ENCODE peak calls at places on chromosomes 11 and 22, in five cellular contexts. One of them, this sample, is unnamed. For H3K9me3, the result is how much of the 10 kb centered on the place peaks cover.

GRCh38 chr11:63417174-63417852 is 47.7 kb downstream of the SLC22A9 start:
- ATAC-seq in Panc1: no peak
- ATAC-seq in HepG2: peak
- ATAC-seq in HCT116: no peak
- ATAC-seq in upper lobe of left lung: no peak
- ATAC-seq in this sample: no peak

GRCh38 chr11:2445948-2446551 is 1.2 kb downstream of the KCNQ1 start:
- ATAC-seq in Panc1: peak
- ATAC-seq in HCT116: no peak
- ATAC-seq in HepG2: no peak
- ATAC-seq in upper lobe of left lung: peak
- ATAC-seq in this sample: no peak

GRCh38 chr11:15969701-15970329 is 386.5 kb downstream of the SOX6 start:
- ATAC-seq in upper lobe of left lung: peak
- ATAC-seq in HepG2: no peak
- ATAC-seq in HCT116: no peak
- ATAC-seq in Panc1: no peak
- ATAC-seq in this sample: peak

GRCh38 chr11:65133724-65134123 is 595 bp downstream of the SYVN1 start:
- ATAC-seq in HepG2: no peak
- ATAC-seq in Panc1: no peak
- ATAC-seq in upper lobe of left lung: peak
- ATAC-seq in HCT116: no peak
- ATAC-seq in this sample: no peak

GRCh38 chr11:118752654-118753053 is 38.3 kb downstream of the DDX6 start:
- ATAC-seq in Panc1: no peak
- ATAC-seq in HepG2: no peak
- ATAC-seq in HCT116: no peak
- ATAC-seq in upper lobe of left lung: no peak
- ATAC-seq in this sample: no peak

GRCh38 chr22:37907036-37907954 is 1.2 kb downstream of the MICALL1 start:
- ATAC-seq in Panc1: no peak
- ATAC-seq in HepG2: peak
- ATAC-seq in HCT116: no peak
- ATAC-seq in upper lobe of left lung: no peak
- ATAC-seq in this sample: no peak

GRCh38 chr11:95364324-95365295 is 133.6 kb upstream of the SESN3 start:
- ATAC-seq in HepG2: peak
- ATAC-seq in HCT116: no peak
- ATAC-seq in Panc1: no peak
- ATAC-seq in upper lobe of left lung: no peak
- ATAC-seq in this sample: no peak

GRCh38 chr22:29765905-29766631 is 739 bp downstream of the ZMAT5 start:
- ATAC-seq in HCT116: peak
- ATAC-seq in HepG2: peak
- ATAC-seq in upper lobe of left lung: peak
- ATAC-seq in Panc1: peak
- ATAC-seq in this sample: no peak

GRCh38 chr11:3942160-3942955 is 86.9 kb downstream of the STIM1 start:
- ATAC-seq in HepG2: peak
- ATAC-seq in HCT116: no peak
- ATAC-seq in Panc1: no peak
- ATAC-seq in upper lobe of left lung: no peak
- ATAC-seq in this sample: no peak

GRCh38 chr22:23828800-23829680 is 9.8 kb downstream of the DERL3 start:
- ATAC-seq in HCT116: no peak
- ATAC-seq in Panc1: no peak
- ATAC-seq in HepG2: no peak
- ATAC-seq in upper lobe of left lung: no peak
- ATAC-seq in this sample: peak

GRCh38 chr22:39332441-39333064 is 13.1 kb upstream of the RPL3 start:
- ATAC-seq in Panc1: no peak
- ATAC-seq in HCT116: no peak
- ATAC-seq in HepG2: peak
- ATAC-seq in upper lobe of left lung: no peak
- ATAC-seq in this sample: no peak

GRCh38 chr22:28958611-28959010 is 75.2 kb downstream of the ZNRF3 start:
- ATAC-seq in upper lobe of left lung: peak
- ATAC-seq in HepG2: no peak
- ATAC-seq in Panc1: no peak
- ATAC-seq in HCT116: no peak
- ATAC-seq in this sample: peak

GRCh38 chr11:95661159-95661558 is 128.4 kb downstream of the FAM76B start:
- ATAC-seq in upper lobe of left lung: no peak
- ATAC-seq in HepG2: no peak
- ATAC-seq in HCT116: no peak
- ATAC-seq in Panc1: no peak
- ATAC-seq in this sample: no peak

GRCh38 chr22:31262369-31263133 is 29.7 kb downstream of the PIK3IP1 start:
- ATAC-seq in HepG2: no peak
- ATAC-seq in upper lobe of left lung: no peak
- ATAC-seq in Panc1: no peak
- ATAC-seq in HCT116: no peak
- ATAC-seq in this sample: no peak

GRCh38 chr11:8732748-8733241 is 50.2 kb downstream of the RPL27A start:
- ATAC-seq in Panc1: peak
- ATAC-seq in HepG2: no peak
- ATAC-seq in upper lobe of left lung: peak
- ATAC-seq in HCT116: peak
- ATAC-seq in this sample: peak

GRCh38 chr11:102664001-102664752 is 39.0 kb upstream of the MMP20 start:
- ATAC-seq in Panc1: no peak
- ATAC-seq in upper lobe of left lung: no peak
- ATAC-seq in HCT116: peak
- ATAC-seq in HepG2: peak
- ATAC-seq in this sample: no peak

GRCh38 chr22:47337161-47337621 is 574.7 kb downstream of the TBC1D22A start:
- ATAC-seq in upper lobe of left lung: peak
- ATAC-seq in HepG2: peak
- ATAC-seq in Panc1: peak
- ATAC-seq in HCT116: peak
- ATAC-seq in this sample: no peak

GRCh38 chr22:42803454-42803853 is 53.6 kb downstream of the ARFGAP3 start:
- ATAC-seq in Panc1: no peak
- ATAC-seq in HepG2: no peak
- ATAC-seq in HCT116: no peak
- ATAC-seq in upper lobe of left lung: peak
- ATAC-seq in this sample: no peak

GRCh38 chr22:31662668-31663037 is 638 bp upstream of the PISD start:
- ATAC-seq in upper lobe of left lung: no peak
- ATAC-seq in HCT116: no peak
- ATAC-seq in Panc1: no peak
- ATAC-seq in HepG2: no peak
- ATAC-seq in this sample: no peak

GRCh38 chr22:18029686-18030267 is 5.4 kb upstream of the MICAL3 start:
- ATAC-seq in HCT116: no peak
- ATAC-seq in HepG2: no peak
- ATAC-seq in Panc1: no peak
- ATAC-seq in upper lobe of left lung: no peak
- ATAC-seq in this sample: no peak

GRCh38 chr11:9765320-9766101 is 101.6 kb downstream of the SWAP70 start:
- ATAC-seq in HCT116: no peak
- ATAC-seq in upper lobe of left lung: peak
- ATAC-seq in Panc1: peak
- ATAC-seq in HepG2: peak
- ATAC-seq in this sample: peak

GRCh38 chr22:25160120-25160996 is 39.3 kb upstream of the CRYBB3 start:
- ATAC-seq in Panc1: no peak
- ATAC-seq in HCT116: no peak
- ATAC-seq in upper lobe of left lung: no peak
- ATAC-seq in HepG2: no peak
- ATAC-seq in this sample: no peak
- H3K9me3 ChIP-seq in Panc1: under half
- H3K9me3 ChIP-seq in HCT116: under half
- H3K9me3 ChIP-seq in upper lobe of left lung: under half
- H3K9me3 ChIP-seq in HepG2: under half
- H3K9me3 ChIP-seq in this sample: under half

GRCh38 chr11:22190827-22191463 is 1.9 kb upstream of the ANO5 start:
- ATAC-seq in HepG2: no peak
- ATAC-seq in Panc1: no peak
- ATAC-seq in upper lobe of left lung: no peak
- ATAC-seq in HCT116: no peak
- ATAC-seq in this sample: no peak

GRCh38 chr11:22193348-22194051 is 615 bp downstream of the ANO5 start:
- ATAC-seq in Panc1: peak
- ATAC-seq in HCT116: peak
- ATAC-seq in upper lobe of left lung: peak
- ATAC-seq in HepG2: peak
- ATAC-seq in this sample: peak

GRCh38 chr11:22192289-22192641 is 620 bp upstream of the ANO5 start:
- ATAC-seq in Panc1: peak
- ATAC-seq in upper lobe of left lung: peak
- ATAC-seq in HCT116: peak
- ATAC-seq in HepG2: peak
- ATAC-seq in this sample: peak

GRCh38 chr11:22194907-22195306 is 2.0 kb downstream of the ANO5 start:
- ATAC-seq in HepG2: no peak
- ATAC-seq in upper lobe of left lung: no peak
- ATAC-seq in HCT116: no peak
- ATAC-seq in Panc1: no peak
- ATAC-seq in this sample: no peak

DNA sequence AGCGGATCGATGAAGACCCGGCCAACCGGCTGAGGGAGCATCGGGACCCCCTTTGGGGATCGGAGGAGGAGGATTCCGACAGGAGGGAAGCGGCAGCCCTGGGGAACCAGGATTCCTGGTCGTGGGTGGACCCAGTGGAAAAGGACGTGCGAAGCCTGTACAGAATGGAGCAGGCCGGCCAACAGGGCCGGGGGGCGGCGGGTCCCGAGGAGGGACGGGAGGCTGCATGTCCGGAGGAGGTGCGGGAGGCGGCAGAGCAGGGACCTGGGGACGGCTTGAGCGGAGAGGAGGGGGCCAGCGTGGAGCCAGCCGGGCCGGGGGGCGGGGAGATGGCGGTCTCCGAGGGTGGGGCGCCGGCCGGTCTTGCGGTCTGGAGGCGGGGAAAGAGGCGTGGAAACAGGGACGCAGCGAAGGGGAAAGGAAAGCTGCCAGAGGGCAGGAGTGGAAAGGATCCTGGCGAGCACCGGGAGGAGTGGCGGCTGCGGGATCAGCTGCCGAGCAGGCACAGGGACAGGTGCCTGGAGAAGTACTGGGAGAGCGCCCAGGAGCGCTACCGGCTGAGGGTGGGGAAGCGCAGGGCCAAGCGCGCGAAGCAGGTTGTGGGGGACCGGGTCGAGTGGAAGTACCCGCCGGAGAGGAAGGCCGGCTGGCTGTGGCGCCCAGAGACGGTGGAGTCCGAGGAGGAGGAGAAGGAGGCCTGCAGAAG is at the start of gene ANO5:
- ATAC-seq in upper lobe of left lung: peak
- ATAC-seq in Panc1: peak
- ATAC-seq in HepG2: peak
- ATAC-seq in HCT116: peak
- ATAC-seq in this sample: peak
- TF ChIP-seq POLR2AphosphoS5 in upper lobe of left lung: peak
- TF ChIP-seq POLR2AphosphoS5 in Panc1: no peak
- TF ChIP-seq POLR2AphosphoS5 in HepG2: no peak
- TF ChIP-seq POLR2AphosphoS5 in HCT116: no peak
- TF ChIP-seq POLR2AphosphoS5 in this sample: peak

GRCh38 chr11:133886029-133886428 is 40.7 kb upstream of the SPATA19 start:
- ATAC-seq in upper lobe of left lung: no peak
- ATAC-seq in HepG2: no peak
- ATAC-seq in HCT116: no peak
- ATAC-seq in Panc1: no peak
- ATAC-seq in this sample: no peak

GRCh38 chr11:133889188-133889587 is 43.9 kb upstream of the SPATA19 start:
- ATAC-seq in upper lobe of left lung: no peak
- ATAC-seq in HepG2: no peak
- ATAC-seq in HCT116: no peak
- ATAC-seq in Panc1: no peak
- ATAC-seq in this sample: no peak

GRCh38 chr11:133889893-133890292 is 44.6 kb upstream of the SPATA19 start:
- ATAC-seq in Panc1: no peak
- ATAC-seq in upper lobe of left lung: no peak
- ATAC-seq in HepG2: no peak
- ATAC-seq in HCT116: no peak
- ATAC-seq in this sample: no peak

GRCh38 chr11:133892126-133892525 is 46.8 kb upstream of the SPATA19 start:
- ATAC-seq in HepG2: no peak
- ATAC-seq in Panc1: no peak
- ATAC-seq in HCT116: no peak
- ATAC-seq in upper lobe of left lung: no peak
- ATAC-seq in this sample: no peak

DNA sequence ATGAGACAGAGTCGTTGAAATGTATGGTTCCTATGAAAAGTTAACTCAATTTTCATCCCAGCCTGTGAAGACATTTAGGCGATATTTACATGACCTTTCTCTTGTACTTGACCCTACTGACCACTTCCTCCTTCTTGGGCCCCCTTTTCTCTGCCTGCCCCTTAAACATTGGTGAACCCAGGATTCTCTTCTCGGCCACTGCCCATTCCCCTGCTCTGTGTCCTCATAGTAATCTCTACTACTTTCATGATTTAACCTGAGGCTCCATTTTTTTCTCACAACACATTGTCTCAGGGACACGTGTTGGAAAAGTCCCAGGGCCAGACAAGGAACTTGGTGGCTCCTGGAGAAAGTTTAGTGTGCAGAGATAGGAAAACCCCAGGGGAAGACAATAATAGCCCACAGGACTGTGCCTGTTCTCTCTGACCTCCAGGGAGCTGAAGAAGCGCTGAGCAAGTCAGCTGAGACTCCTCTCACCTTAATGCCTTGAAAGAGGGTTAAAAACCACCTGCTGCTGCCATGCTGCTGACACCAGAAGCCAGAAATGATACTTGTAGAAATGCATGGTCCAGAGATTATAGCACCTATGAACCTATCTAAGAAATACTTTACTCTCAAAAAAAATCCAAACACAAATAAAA is 42.5 kb upstream of the SPATA19 start:
- ATAC-seq in HCT116: no peak
- ATAC-seq in upper lobe of left lung: no peak
- ATAC-seq in HepG2: no peak
- ATAC-seq in Panc1: no peak
- ATAC-seq in this sample: no peak
- H3K9me3 ChIP-seq in HCT116: under half
- H3K9me3 ChIP-seq in upper lobe of left lung: under half
- H3K9me3 ChIP-seq in HepG2: under half
- H3K9me3 ChIP-seq in Panc1: under half
- H3K9me3 ChIP-seq in this sample: under half

DNA sequence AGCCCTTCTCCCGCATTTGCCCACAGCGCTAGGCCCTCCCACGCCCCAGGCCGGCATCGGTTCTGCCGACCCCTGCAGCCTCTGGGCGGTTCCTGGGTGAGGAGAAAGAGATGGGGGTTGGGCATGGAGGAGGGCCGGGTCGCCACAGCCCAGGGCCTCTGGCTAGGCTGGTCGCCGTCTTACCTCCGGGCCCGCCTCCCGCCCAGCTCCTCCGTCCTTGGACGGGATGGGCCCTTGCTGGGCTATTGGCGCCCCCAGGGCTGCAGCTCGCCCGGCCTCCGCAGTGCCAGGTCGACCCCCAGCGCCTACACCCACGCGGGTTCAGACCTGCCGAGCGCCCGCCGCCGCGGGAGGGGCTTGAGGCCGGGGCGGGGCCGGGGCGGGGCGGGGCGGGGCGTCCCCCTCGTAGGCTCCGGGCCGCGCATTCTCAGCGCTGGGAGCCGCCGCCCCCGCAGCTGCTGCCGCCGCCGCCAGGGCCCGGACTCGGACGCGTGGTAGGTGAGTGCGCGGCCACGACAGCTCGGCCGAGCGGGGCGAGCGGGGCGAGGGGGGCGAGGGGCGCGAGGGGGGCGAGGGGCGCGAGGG is at the start of gene CD151:
- ATAC-seq in Panc1: peak
- ATAC-seq in HepG2: peak
- ATAC-seq in HCT116: peak
- ATAC-seq in upper lobe of left lung: peak
- ATAC-seq in this sample: peak
- TF ChIP-seq POLR2AphosphoS5 in Panc1: peak
- TF ChIP-seq POLR2AphosphoS5 in HepG2: peak
- TF ChIP-seq POLR2AphosphoS5 in HCT116: peak
- TF ChIP-seq POLR2AphosphoS5 in upper lobe of left lung: peak
- TF ChIP-seq POLR2AphosphoS5 in this sample: peak

This sample was measured in gastroesophageal sphincter.